ENCODE peak calls at places on chromosomes 12 and 14, in seven cellular contexts. One of them, this sample, is unnamed.

GRCh38 chr12:32754101-32754500 is 1.6 kb downstream of the YARS2 start:
- DNase-seq in stomach: no peak
- DNase-seq in GM23248: peak
- DNase-seq in OCI-LY7: no peak
- DNase-seq in lower lobe of right lung: no peak
- DNase-seq in colonic mucosa: no peak
- DNase-seq in CD8-positive, alpha-beta T cell: no peak
- DNase-seq in this sample: no peak

GRCh38 chr12:110170535-110171185 is 46.5 kb downstream of the IFT81 start:
- DNase-seq in stomach: no peak
- DNase-seq in GM23248: no peak
- DNase-seq in OCI-LY7: no peak
- DNase-seq in lower lobe of right lung: no peak
- DNase-seq in colonic mucosa: no peak
- DNase-seq in CD8-positive, alpha-beta T cell: no peak
- DNase-seq in this sample: no peak

GRCh38 chr12:120257041-120257821 is 8.3 kb downstream of the PXN start:
- DNase-seq in stomach: peak
- DNase-seq in GM23248: peak
- DNase-seq in OCI-LY7: no peak
- DNase-seq in lower lobe of right lung: no peak
- DNase-seq in colonic mucosa: no peak
- DNase-seq in CD8-positive, alpha-beta T cell: no peak
- DNase-seq in this sample: peak

GRCh38 chr14:66121859-66122258 is 364.3 kb upstream of the CCDC196 start:
- DNase-seq in stomach: no peak
- DNase-seq in GM23248: no peak
- DNase-seq in OCI-LY7: no peak
- DNase-seq in lower lobe of right lung: no peak
- DNase-seq in colonic mucosa: no peak
- DNase-seq in CD8-positive, alpha-beta T cell: no peak
- DNase-seq in this sample: no peak

GRCh38 chr12:94875525-94875924 is 128.0 kb downstream of the NDUFA12 start:
- DNase-seq in stomach: no peak
- DNase-seq in GM23248: no peak
- DNase-seq in OCI-LY7: peak
- DNase-seq in lower lobe of right lung: no peak
- DNase-seq in colonic mucosa: no peak
- DNase-seq in CD8-positive, alpha-beta T cell: no peak
- DNase-seq in this sample: no peak

GRCh38 chr14:61145903-61146411 is 135.2 kb downstream of the TMEM30B start:
- DNase-seq in stomach: no peak
- DNase-seq in GM23248: peak
- DNase-seq in OCI-LY7: no peak
- DNase-seq in lower lobe of right lung: no peak
- DNase-seq in colonic mucosa: no peak
- DNase-seq in CD8-positive, alpha-beta T cell: no peak
- DNase-seq in this sample: no peak

GRCh38 chr14:32394038-32394437 is 64.9 kb downstream of the AKAP6 start:
- DNase-seq in stomach: no peak
- DNase-seq in GM23248: no peak
- DNase-seq in OCI-LY7: no peak
- DNase-seq in lower lobe of right lung: no peak
- DNase-seq in colonic mucosa: no peak
- DNase-seq in CD8-positive, alpha-beta T cell: no peak
- DNase-seq in this sample: no peak

GRCh38 chr12:53844989-53845836 is 93.4 kb upstream of the HOXC13 start:
- DNase-seq in stomach: no peak
- DNase-seq in GM23248: peak
- DNase-seq in OCI-LY7: no peak
- DNase-seq in lower lobe of right lung: no peak
- DNase-seq in colonic mucosa: no peak
- DNase-seq in CD8-positive, alpha-beta T cell: no peak
- DNase-seq in this sample: no peak

GRCh38 chr12:54958048-54958658 is 26.4 kb downstream of the TESPA1 start:
- DNase-seq in stomach: peak
- DNase-seq in GM23248: peak
- DNase-seq in OCI-LY7: peak
- DNase-seq in lower lobe of right lung: no peak
- DNase-seq in colonic mucosa: peak
- DNase-seq in CD8-positive, alpha-beta T cell: peak
- DNase-seq in this sample: peak

GRCh38 chr14:64591809-64592208 is 42.0 kb downstream of the PPP1R36 start:
- DNase-seq in stomach: no peak
- DNase-seq in GM23248: peak
- DNase-seq in OCI-LY7: no peak
- DNase-seq in lower lobe of right lung: no peak
- DNase-seq in colonic mucosa: no peak
- DNase-seq in CD8-positive, alpha-beta T cell: no peak
- DNase-seq in this sample: peak

GRCh38 chr12:51183816-51184215 is 10.9 kb upstream of the TFCP2 start:
- DNase-seq in stomach: peak
- DNase-seq in GM23248: peak
- DNase-seq in OCI-LY7: no peak
- DNase-seq in lower lobe of right lung: no peak
- DNase-seq in colonic mucosa: peak
- DNase-seq in CD8-positive, alpha-beta T cell: no peak
- DNase-seq in this sample: peak

GRCh38 chr12:39605501-39605900 is 14.1 kb downstream of the ABCD2 start:
- DNase-seq in stomach: no peak
- DNase-seq in GM23248: no peak
- DNase-seq in OCI-LY7: no peak
- DNase-seq in lower lobe of right lung: no peak
- DNase-seq in colonic mucosa: no peak
- DNase-seq in CD8-positive, alpha-beta T cell: no peak
- DNase-seq in this sample: no peak

GRCh38 chr14:50347521-50347920 is 35.4 kb downstream of the DMAC2L start:
- DNase-seq in stomach: no peak
- DNase-seq in GM23248: peak
- DNase-seq in OCI-LY7: no peak
- DNase-seq in lower lobe of right lung: no peak
- DNase-seq in colonic mucosa: no peak
- DNase-seq in CD8-positive, alpha-beta T cell: no peak
- DNase-seq in this sample: no peak

GRCh38 chr14:28301179-28301578 is 465.4 kb upstream of the FOXG1 start:
- DNase-seq in stomach: no peak
- DNase-seq in GM23248: no peak
- DNase-seq in OCI-LY7: no peak
- DNase-seq in lower lobe of right lung: no peak
- DNase-seq in colonic mucosa: no peak
- DNase-seq in CD8-positive, alpha-beta T cell: no peak
- DNase-seq in this sample: no peak

GRCh38 chr14:21307641-21308040 is 27.8 kb downstream of the RPGRIP1 start:
- DNase-seq in stomach: no peak
- DNase-seq in GM23248: no peak
- DNase-seq in OCI-LY7: no peak
- DNase-seq in lower lobe of right lung: no peak
- DNase-seq in colonic mucosa: no peak
- DNase-seq in CD8-positive, alpha-beta T cell: no peak
- DNase-seq in this sample: no peak

GRCh38 chr12:9064815-9065606 is 50.7 kb downstream of the A2M start:
- DNase-seq in stomach: peak
- DNase-seq in GM23248: peak
- DNase-seq in OCI-LY7: no peak
- DNase-seq in lower lobe of right lung: peak
- DNase-seq in colonic mucosa: peak
- DNase-seq in CD8-positive, alpha-beta T cell: no peak
- DNase-seq in this sample: no peak

GRCh38 chr12:109706747-109707469 is 6.7 kb upstream of the FAM222A start:
- DNase-seq in stomach: no peak
- DNase-seq in GM23248: no peak
- DNase-seq in OCI-LY7: no peak
- DNase-seq in lower lobe of right lung: no peak
- DNase-seq in colonic mucosa: peak
- DNase-seq in CD8-positive, alpha-beta T cell: no peak
- DNase-seq in this sample: no peak

GRCh38 chr12:56998981-56999380 is 7.4 kb downstream of the ZBTB39 start:
- DNase-seq in stomach: no peak
- DNase-seq in GM23248: no peak
- DNase-seq in OCI-LY7: no peak
- DNase-seq in lower lobe of right lung: no peak
- DNase-seq in colonic mucosa: no peak
- DNase-seq in CD8-positive, alpha-beta T cell: no peak
- DNase-seq in this sample: no peak

GRCh38 chr14:75845136-75845804 is 136.5 kb downstream of the TGFB3 start:
- DNase-seq in stomach: no peak
- DNase-seq in GM23248: no peak
- DNase-seq in OCI-LY7: no peak
- DNase-seq in lower lobe of right lung: no peak
- DNase-seq in colonic mucosa: no peak
- DNase-seq in CD8-positive, alpha-beta T cell: no peak
- DNase-seq in this sample: no peak

GRCh38 chr12:82608706-82609105 is 78.0 kb upstream of the TMTC2 start:
- DNase-seq in stomach: no peak
- DNase-seq in GM23248: peak
- DNase-seq in OCI-LY7: no peak
- DNase-seq in lower lobe of right lung: no peak
- DNase-seq in colonic mucosa: no peak
- DNase-seq in CD8-positive, alpha-beta T cell: no peak
- DNase-seq in this sample: no peak

GRCh38 chr14:32697704-32698103 is 241.0 kb upstream of the NPAS3 start:
- DNase-seq in stomach: no peak
- DNase-seq in GM23248: peak
- DNase-seq in OCI-LY7: no peak
- DNase-seq in lower lobe of right lung: no peak
- DNase-seq in colonic mucosa: no peak
- DNase-seq in CD8-positive, alpha-beta T cell: no peak
- DNase-seq in this sample: peak

GRCh38 chr14:103711516-103712431 is 3.5 kb downstream of the XRCC3 start:
- DNase-seq in stomach: peak
- DNase-seq in GM23248: peak
- DNase-seq in OCI-LY7: no peak
- DNase-seq in lower lobe of right lung: peak
- DNase-seq in colonic mucosa: peak
- DNase-seq in CD8-positive, alpha-beta T cell: no peak
- DNase-seq in this sample: peak

GRCh38 chr12:93886533-93887511 is 209.6 kb downstream of the CRADD start:
- DNase-seq in stomach: no peak
- DNase-seq in GM23248: peak
- DNase-seq in OCI-LY7: no peak
- DNase-seq in lower lobe of right lung: no peak
- DNase-seq in colonic mucosa: no peak
- DNase-seq in CD8-positive, alpha-beta T cell: no peak
- DNase-seq in this sample: no peak

GRCh38 chr12:42761601-42762350 is 172.2 kb upstream of the PRICKLE1 start:
- DNase-seq in stomach: no peak
- DNase-seq in GM23248: peak
- DNase-seq in OCI-LY7: no peak
- DNase-seq in lower lobe of right lung: no peak
- DNase-seq in colonic mucosa: no peak
- DNase-seq in CD8-positive, alpha-beta T cell: no peak
- DNase-seq in this sample: no peak

GRCh38 chr12:54475542-54475941 is 2.1 kb upstream of the GTSF1 start:
- DNase-seq in stomach: no peak
- DNase-seq in GM23248: peak
- DNase-seq in OCI-LY7: no peak
- DNase-seq in lower lobe of right lung: no peak
- DNase-seq in colonic mucosa: no peak
- DNase-seq in CD8-positive, alpha-beta T cell: no peak
- DNase-seq in this sample: no peak

GRCh38 chr14:92619671-92620437 is 106.3 kb downstream of the RIN3 start:
- DNase-seq in stomach: no peak
- DNase-seq in GM23248: peak
- DNase-seq in OCI-LY7: no peak
- DNase-seq in lower lobe of right lung: no peak
- DNase-seq in colonic mucosa: no peak
- DNase-seq in CD8-positive, alpha-beta T cell: no peak
- DNase-seq in this sample: no peak

GRCh38 chr12:47312794-47313426 is 233.2 kb upstream of the AMIGO2 start:
- DNase-seq in stomach: no peak
- DNase-seq in GM23248: no peak
- DNase-seq in OCI-LY7: peak
- DNase-seq in lower lobe of right lung: no peak
- DNase-seq in colonic mucosa: no peak
- DNase-seq in CD8-positive, alpha-beta T cell: no peak
- DNase-seq in this sample: no peak

DNA sequence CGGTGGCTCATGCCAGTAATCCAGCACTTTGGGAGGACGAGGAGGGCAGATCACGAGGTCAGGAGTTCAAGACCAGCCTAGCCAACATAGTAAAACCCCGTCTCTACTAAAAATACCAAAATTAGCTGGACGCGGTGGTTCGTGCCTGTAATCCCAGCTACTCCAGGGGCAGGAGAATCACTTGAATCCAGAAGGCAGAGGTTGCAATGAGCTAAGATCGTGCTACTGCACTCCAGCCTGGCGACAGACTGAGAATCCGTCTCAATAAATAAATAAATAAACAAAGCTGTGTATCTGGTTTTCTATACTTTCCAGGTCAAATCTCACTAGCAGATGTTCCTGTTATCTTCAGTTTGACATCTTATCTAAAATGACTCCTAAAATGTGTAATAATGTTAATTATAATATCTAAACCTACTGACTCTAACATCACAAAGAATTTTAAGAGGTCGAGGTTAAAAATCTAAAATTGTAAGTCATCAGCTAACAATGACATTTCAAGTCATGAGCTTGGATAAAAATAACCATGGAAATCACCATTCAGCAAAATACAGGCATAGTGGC is 2.4 kb upstream of the SRP54 start:
- DNase-seq in stomach: no peak
- DNase-seq in GM23248: no peak
- DNase-seq in OCI-LY7: no peak
- DNase-seq in lower lobe of right lung: no peak
- DNase-seq in colonic mucosa: no peak
- DNase-seq in CD8-positive, alpha-beta T cell: no peak
- DNase-seq in this sample: no peak
- H3K27ac ChIP-seq in stomach: peak
- H3K27ac ChIP-seq in GM23248: peak
- H3K27ac ChIP-seq in OCI-LY7: peak
- H3K27ac ChIP-seq in lower lobe of right lung: no peak
- H3K27ac ChIP-seq in colonic mucosa: peak
- H3K27ac ChIP-seq in CD8-positive, alpha-beta T cell: no peak
- H3K27ac ChIP-seq in this sample: peak

GRCh38 chr14:46985529-46986137 is 334.1 kb upstream of the RPL10L start:
- DNase-seq in stomach: no peak
- DNase-seq in GM23248: no peak
- DNase-seq in OCI-LY7: no peak
- DNase-seq in lower lobe of right lung: no peak
- DNase-seq in colonic mucosa: no peak
- DNase-seq in CD8-positive, alpha-beta T cell: no peak
- DNase-seq in this sample: no peak
- H3K27ac ChIP-seq in stomach: no peak
- H3K27ac ChIP-seq in GM23248: no peak
- H3K27ac ChIP-seq in OCI-LY7: no peak
- H3K27ac ChIP-seq in lower lobe of right lung: no peak
- H3K27ac ChIP-seq in colonic mucosa: no peak
- H3K27ac ChIP-seq in CD8-positive, alpha-beta T cell: no peak
- H3K27ac ChIP-seq in this sample: no peak

GRCh38 chr12:75705749-75706719 is 194.6 kb upstream of the KRR1 start:
- DNase-seq in stomach: no peak
- DNase-seq in GM23248: peak
- DNase-seq in OCI-LY7: no peak
- DNase-seq in lower lobe of right lung: no peak
- DNase-seq in colonic mucosa: peak
- DNase-seq in CD8-positive, alpha-beta T cell: no peak
- DNase-seq in this sample: peak
- H3K27ac ChIP-seq in stomach: peak
- H3K27ac ChIP-seq in GM23248: peak
- H3K27ac ChIP-seq in OCI-LY7: no peak
- H3K27ac ChIP-seq in lower lobe of right lung: no peak
- H3K27ac ChIP-seq in colonic mucosa: peak
- H3K27ac ChIP-seq in CD8-positive, alpha-beta T cell: no peak
- H3K27ac ChIP-seq in this sample: peak

GRCh38 chr14:77032854-77033621 is 4.5 kb upstream of the IRF2BPL start:
- DNase-seq in stomach: peak
- DNase-seq in GM23248: peak
- DNase-seq in OCI-LY7: peak
- DNase-seq in lower lobe of right lung: peak
- DNase-seq in colonic mucosa: peak
- DNase-seq in CD8-positive, alpha-beta T cell: peak
- DNase-seq in this sample: peak
- H3K27ac ChIP-seq in stomach: peak
- H3K27ac ChIP-seq in GM23248: peak
- H3K27ac ChIP-seq in OCI-LY7: peak
- H3K27ac ChIP-seq in lower lobe of right lung: peak
- H3K27ac ChIP-seq in colonic mucosa: peak
- H3K27ac ChIP-seq in CD8-positive, alpha-beta T cell: peak
- H3K27ac ChIP-seq in this sample: peak